ENCODE peak calls at places on chromosomes 16 and 17, in eight cellular contexts. P is NCI-H524; G is transverse colon; U is NCI-H774; A is substantia nigra; S is stimulated activated CD4-positive, alpha-beta T cell treated with anti-CD3 and anti-CD28 coated beads, Interleukin-2, amount 100 ng/mL, for 24 hours; V is naive thymus-derived CD8-positive, alpha-beta T cell; K is GM23248. T is an unnamed sample.

GRCh38 chr16:35214840-35215239 is 1755.4 kb downstream of the TP53TG3F start:
- DNase-seq in K (no peak), P (no peak), A (no peak), V (no peak), U (no peak), G (no peak), S (no peak), T (no peak)

GRCh38 chr16:72811188-72811720 is 236.7 kb downstream of the ZFHX3 start:
- DNase-seq in K (no peak), P (no peak), U (no peak), G (no peak), V (no peak), S (no peak), A (no peak), T (no peak)

GRCh38 chr17:2937331-2938003 is 125.9 kb downstream of the OR1D5 start:
- DNase-seq in G (no peak), P (no peak), K (peak; percentile 64), U (no peak), V (no peak), A (no peak), S (no peak), T (no peak)

GRCh38 chr16:22161999-22162657 is at the start of gene SDR42E2:
- DNase-seq in U (peak; percentile 47), V (peak; percentile 63), K (no peak), S (peak; percentile 42), G (peak; percentile 38), P (no peak), A (no peak), T (no peak)

GRCh38 chr17:75090871-75091854 is 3.4 kb downstream of the SLC16A5 start:
- DNase-seq in A (no peak), S (no peak), K (no peak), P (no peak), V (no peak), G (peak; percentile 75), U (no peak), T (no peak)

GRCh38 chr16:74984194-74984669 is 691 bp downstream of the WDR59 start:
- DNase-seq in S (peak; percentile 35), K (peak; percentile 72), A (no peak), V (no peak), G (no peak), U (no peak), P (peak; percentile 55), T (peak; percentile 47)

GRCh38 chr17:20174588-20175265 is 165.6 kb downstream of the SPECC1 start:
- DNase-seq in A (no peak), G (no peak), P (no peak), K (peak; percentile 55), V (no peak), U (no peak), S (no peak), T (no peak)

GRCh38 chr16:53131363-53132071 is 76.7 kb downstream of the CHD9 start:
- DNase-seq in G (peak; percentile 71), A (peak; percentile 23), K (peak; percentile 88), V (peak; percentile 61), P (peak; percentile 50), U (no peak), S (peak; percentile 71), T (peak; percentile 52)

GRCh38 chr17:50589112-50589712 is 28.7 kb downstream of the CACNA1G start:
- DNase-seq in K (peak; percentile 44), G (no peak), U (peak; percentile 38), S (no peak), A (no peak), P (no peak), V (no peak), T (no peak)